ENCODE peak calls at places on chromosomes 16 and 17, in five cellular contexts. N, Q, R, K and M are unnamed samples.
A peak's percentile ranks its signal among the peaks of the same experiment; 100 is the strongest.

GRCh38 chr16:72537684-72538083 is 365.7 kb upstream of the PMFBP1 start:
- DNase-seq in N (no peak), Q (no peak), R (peak; percentile 57), K (peak; percentile 20), M (no peak)

GRCh38 chr17:30323262-30323894 is 10.5 kb downstream of the TMIGD1 start:
- DNase-seq in N (no peak), Q (no peak), R (no peak), K (no peak), M (peak; percentile 13)

GRCh38 chr16:55323637-55324490 is at the start of gene IRX6:
- DNase-seq in N (no peak), Q (no peak), R (no peak), K (no peak), M (no peak)

GRCh38 chr17:76538281-76538931 is 897 bp upstream of the CYGB start:
- DNase-seq in N (no peak), Q (no peak), R (no peak), K (no peak), M (no peak)

GRCh38 chr16:4067262-4068001 is 48.8 kb downstream of the ADCY9 start:
- DNase-seq in N (no peak), Q (no peak), R (no peak), K (no peak), M (no peak)

GRCh38 chr17:49861150-49861884 is 13.4 kb upstream of the TAC4 start:
- DNase-seq in N (no peak), Q (peak; percentile 70), R (peak; percentile 89), K (no peak), M (no peak)

GRCh38 chr17:17742133-17742621 is 60.9 kb downstream of the RAI1 start:
- DNase-seq in N (no peak), Q (no peak), R (no peak), K (no peak), M (no peak)

GRCh38 chr17:17766351-17767095 is 70.3 kb downstream of the SREBF1 start:
- DNase-seq in N (no peak), Q (peak; percentile 77), R (no peak), K (no peak), M (no peak)

GRCh38 chr17:50943575-50943933 is 77.4 kb upstream of the TOB1 start:
- DNase-seq in N (no peak), Q (no peak), R (no peak), K (no peak), M (no peak)

GRCh38 chr17:77698903-77699615 is 259.4 kb upstream of the TNRC6C start:
- DNase-seq in N (no peak), Q (no peak), R (no peak), K (no peak), M (no peak)

GRCh38 chr16:89900885-89901284 is 17.8 kb upstream of the MC1R start:
- DNase-seq in N (no peak), Q (no peak), R (no peak), K (no peak), M (no peak)